ENCODE peak calls at places on chromosomes 11 and 22, in five cellular contexts. F is left cardiac atrium; U is stimulated activated CD8-positive, alpha-beta memory T cell treated with anti-CD3 and anti-CD28 coated beads, Interleukin-15, amount 100 ng/mL, for 24 hours; P is T-cell; R is neural crest cell. Y is an unnamed sample.

GRCh38 chr22:49266561-49267519 is 560.8 kb downstream of the BRD1 start:
- DNase-seq in U (no peak), P (no peak), F (no peak), R (no peak), Y (no peak)

GRCh38 chr11:93969925-93970922 is 50.9 kb upstream of the HEPHL1 start:
- DNase-seq in P (no peak), F (no peak), U (no peak), R (no peak), Y (no peak)

GRCh38 chr11:113542420-113542819 is 67.2 kb upstream of the DRD2 start:
- DNase-seq in P (no peak), U (no peak), R (no peak), F (no peak), Y (no peak)

GRCh38 chr11:43547900-43548381 is 132.6 kb upstream of the HSD17B12 start:
- DNase-seq in R (no peak), F (peak), U (no peak), P (no peak), Y (peak)

GRCh38 chr11:58513747-58514367 is 6.0 kb upstream of the OR5B21 start:
- DNase-seq in P (no peak), R (peak), U (no peak), F (peak), Y (peak)

GRCh38 chr22:45242778-45243191 is 2.1 kb upstream of the KIAA0930 start:
- DNase-seq in U (no peak), F (no peak), R (no peak), P (no peak), Y (no peak)

GRCh38 chr22:26671317-26672059 is 14.1 kb downstream of the MIAT start:
- DNase-seq in U (peak), F (peak), R (no peak), P (peak), Y (no peak)

GRCh38 chr11:3095712-3096361 is 38.6 kb upstream of the CARS1 start:
- DNase-seq in U (no peak), R (no peak), P (no peak), F (peak), Y (no peak)

GRCh38 chr11:46383974-46384701 is 2.7 kb downstream of the MDK start:
- DNase-seq in P (no peak), R (no peak), U (no peak), F (no peak), Y (no peak)

GRCh38 chr11:129846508-129847335 is 31.1 kb downstream of the TMEM45B start:
- DNase-seq in U (no peak), P (no peak), F (no peak), R (no peak), Y (no peak)

GRCh38 chr11:44607324-44607962 is 42.0 kb downstream of the CD82 start:
- DNase-seq in P (no peak), R (no peak), F (no peak), U (no peak), Y (no peak)

GRCh38 chr11:1854132-1854948 is 1.5 kb downstream of the LSP1 start:
- DNase-seq in P (no peak), U (no peak), F (no peak), R (no peak), Y (no peak)

GRCh38 chr22:38455530-38456271 is 702 bp upstream of the KCNJ4 start:
- DNase-seq in F (peak), R (peak), P (peak), U (no peak), Y (peak)

GRCh38 chr11:30351061-30351460 is 28.2 kb downstream of the ARL14EP start:
- DNase-seq in P (no peak), F (no peak), R (no peak), U (no peak), Y (no peak)

GRCh38 chr11:12234216-12234615 is 123.8 kb downstream of the MICAL2 start:
- DNase-seq in R (no peak), U (no peak), F (peak), P (no peak), Y (peak)

GRCh38 chr11:69958308-69958707 is 119.8 kb upstream of the ANO1 start:
- DNase-seq in R (no peak), F (no peak), U (no peak), P (no peak), Y (no peak)

GRCh38 chr11:71251159-71251721 is 1.1 kb downstream of the SHANK2 start:
- DNase-seq in U (no peak), P (no peak), F (no peak), R (no peak), Y (no peak)

GRCh38 chr11:9972917-9973504 is 309.1 kb downstream of the SWAP70 start:
- DNase-seq in F (no peak), P (no peak), R (no peak), U (no peak), Y (peak)

GRCh38 chr22:19998991-19999820 is 17.4 kb downstream of the ARVCF start:
- DNase-seq in R (no peak), U (no peak), P (no peak), F (no peak), Y (no peak)

GRCh38 chr11:65108469-65109123 is 3.1 kb upstream of the TM7SF2 start:
- DNase-seq in U (no peak), R (no peak), F (no peak), P (no peak), Y (no peak)

GRCh38 chr11:46112961-46113617 is 8.2 kb downstream of the PHF21A start:
- DNase-seq in P (peak), U (no peak), F (no peak), R (no peak), Y (peak)

GRCh38 chr22:24413271-24413670 is 14.1 kb upstream of the ADORA2A start:
- DNase-seq in R (no peak), F (no peak), P (no peak), U (no peak), Y (no peak)

GRCh38 chr11:2202071-2202899 is 30.7 kb upstream of the TH start:
- DNase-seq in R (no peak), U (no peak), F (peak), P (no peak), Y (no peak)

GRCh38 chr11:65911682-65912568 is 6.9 kb downstream of the C11orf68 start:
- DNase-seq in F (peak), P (no peak), R (peak), U (no peak), Y (peak)

GRCh38 chr11:5504403-5504891 is 5.3 kb downstream of the UBQLN3 start:
- DNase-seq in U (no peak), F (no peak), P (no peak), R (no peak), Y (no peak)

GRCh38 chr22:37529652-37530345 is 10.6 kb upstream of the CARD10 start:
- DNase-seq in F (no peak), U (no peak), R (no peak), P (no peak), Y (no peak)

GRCh38 chr22:48959496-48959895 is 868.2 kb downstream of the BRD1 start:
- DNase-seq in U (no peak), P (no peak), R (no peak), F (no peak), Y (peak)

GRCh38 chr11:13120691-13121090 is 111.6 kb downstream of the RASSF10 start:
- DNase-seq in U (no peak), R (no peak), P (no peak), F (no peak), Y (no peak)

GRCh38 chr11:134398079-134398444 is 14.0 kb downstream of the B3GAT1 start:
- DNase-seq in R (no peak), U (no peak), F (no peak), P (no peak), Y (no peak)

GRCh38 chr11:108871152-108871551 is 206.3 kb downstream of the DDX10 start:
- DNase-seq in F (peak), U (no peak), R (no peak), P (peak), Y (peak)

GRCh38 chr11:117815262-117815803 is 9.2 kb downstream of the FXYD2 start:
- DNase-seq in R (no peak), U (no peak), F (peak), P (peak), Y (no peak)

GRCh38 chr11:102798012-102798746 is at the start of gene MMP1:
- DNase-seq in R (no peak), F (no peak), U (no peak), P (no peak), Y (no peak)

GRCh38 chr11:69509381-69509780 is 27.9 kb downstream of the LINC01488 start:
- DNase-seq in P (no peak), U (no peak), F (peak), R (no peak), Y (no peak)

GRCh38 chr22:29603358-29604191 is at the start of gene NF2:
- DNase-seq in U (peak), F (peak), R (peak), P (peak), Y (peak)

Y was measured in testis.